ENCODE peak calls at places on chromosome 1, in ten cellular contexts. S, P, T, O, B, L, Y, Z, Q and W are unnamed samples.

GRCh38 chr1:33131191-33131590 is 50.2 kb downstream of the AZIN2 start:
- DNase-seq in L (no peak), O (no peak), Y (no peak), P (no peak), T (no peak), Z (no peak), S (no peak), Q (no peak), B (no peak), W (no peak)

GRCh38 chr1:56788588-56788987 is 30.6 kb downstream of the FYB2 start:
- DNase-seq in P (no peak), T (no peak), L (no peak), Y (no peak), O (no peak), S (no peak), Z (no peak), B (no peak), Q (no peak), W (no peak)

GRCh38 chr1:54051936-54052469 is 1.0 kb downstream of the TMEM59 start:
- DNase-seq in S (no peak), L (peak; percentile 5), B (no peak), O (no peak), T (no peak), P (no peak), Q (no peak), Y (no peak), Z (no peak), W (peak; percentile 36)

GRCh38 chr1:157312270-157312812 is 174.1 kb upstream of the ETV3 start:
- DNase-seq in Z (no peak), Q (no peak), B (peak; percentile 14), Y (no peak), P (no peak), O (no peak), L (no peak), T (no peak), S (no peak), W (no peak)

GRCh38 chr1:195999022-195999421 is 609.2 kb downstream of the KCNT2 start:
- DNase-seq in P (no peak), L (no peak), Z (no peak), O (no peak), S (no peak), B (no peak), Y (no peak), T (no peak), Q (no peak), W (no peak)

GRCh38 chr1:42739753-42740700 is at the start of gene CLDN19:
- DNase-seq in O (no peak), Y (no peak), S (no peak), B (no peak), Z (no peak), L (no peak), T (no peak), Q (no peak), P (no peak), W (no peak)

GRCh38 chr1:180173952-180174351 is 19.3 kb downstream of the QSOX1 start:
- DNase-seq in Y (no peak), B (no peak), P (no peak), Q (no peak), Z (no peak), L (no peak), S (no peak), O (no peak), T (no peak), W (no peak)

GRCh38 chr1:12760256-12760795 is 13.2 kb upstream of the PRAMEF12 start:
- DNase-seq in Q (no peak), L (no peak), T (no peak), Y (no peak), Z (no peak), B (no peak), S (no peak), O (no peak), P (no peak), W (no peak)

GRCh38 chr1:218851601-218852000 is 322.1 kb upstream of the LYPLAL1 start:
- DNase-seq in B (no peak), O (no peak), P (no peak), S (no peak), Y (no peak), T (no peak), L (no peak), Z (no peak), Q (no peak), W (no peak)

GRCh38 chr1:184476187-184476586 is 89.4 kb downstream of the C1orf21 start:
- DNase-seq in B (no peak), L (no peak), T (no peak), Q (no peak), P (no peak), Y (no peak), O (no peak), Z (no peak), S (no peak), W (no peak)

GRCh38 chr1:220137006-220137794 is 43.3 kb downstream of the IARS2 start:
- DNase-seq in O (no peak), L (no peak), Y (no peak), Q (no peak), B (no peak), Z (no peak), P (no peak), S (peak; percentile 16), T (no peak), W (no peak)

GRCh38 chr1:10939654-10940450 is 72.6 kb upstream of the TARDBP start:
- DNase-seq in Y (no peak), B (no peak), O (no peak), Z (peak; percentile 77), S (no peak), Q (no peak), P (peak; percentile 42), T (no peak), L (peak; percentile 74), W (no peak)

GRCh38 chr1:231724876-231725647 is 98.5 kb downstream of the DISC1 start:
- DNase-seq in Y (no peak), P (peak; percentile 11), Z (peak; percentile 12), B (peak; percentile 10), S (peak; percentile 77), L (peak; percentile 60), T (peak; percentile 72), Q (peak; percentile 36), O (no peak), W (peak; percentile 40)

GRCh38 chr1:40783001-40783905 is at the start of gene KCNQ4:
- DNase-seq in O (no peak), T (no peak), P (no peak), S (peak; percentile 42), Q (no peak), Z (no peak), B (no peak), Y (no peak), L (no peak), W (no peak)

GRCh38 chr1:218846166-218846565 is 327.5 kb upstream of the LYPLAL1 start:
- DNase-seq in Z (no peak), B (no peak), O (no peak), P (no peak), T (no peak), L (no peak), Y (no peak), S (no peak), Q (no peak), W (no peak)

GRCh38 chr1:165849336-165850133 is 22.1 kb downstream of the UCK2 start:
- DNase-seq in L (no peak), Z (no peak), O (no peak), B (no peak), Q (no peak), Y (no peak), P (no peak), S (no peak), T (no peak), W (no peak)

GRCh38 chr1:87024936-87025537 is 110.6 kb downstream of the HS2ST1 start:
- DNase-seq in Q (peak; percentile 25), T (peak; percentile 33), Z (peak; percentile 26), S (peak; percentile 10), Y (no peak), B (peak; percentile 52), P (no peak), L (peak; percentile 53), O (no peak), W (peak; percentile 22)

GRCh38 chr1:73065585-73065984 is 783.2 kb upstream of the NEGR1 start:
- DNase-seq in Z (no peak), B (no peak), T (no peak), Y (no peak), L (no peak), Q (peak; percentile 45), P (no peak), O (no peak), S (no peak), W (no peak)